ENCODE peak calls at places on chromosomes 2 and 18, in five cellular contexts. B is thyroid gland, C is brain microvascular endothelial cell, U is neural crest cell, N is bronchial epithelial cell. A is an unnamed sample.

GRCh38 chr18:8744656-8745055 is 39.3 kb downstream of the MTCL1 start:
- DNase-seq in B (no peak), C (no peak), U (no peak), N (no peak), A (no peak)

GRCh38 chr18:58025733-58026132 is 18.3 kb upstream of the NEDD4L start:
- DNase-seq in B (no peak), C (no peak), U (no peak), N (peak), A (no peak)

GRCh38 chr2:197121255-197121654 is 189.3 kb downstream of the ANKRD44 start:
- DNase-seq in B (no peak), C (no peak), U (no peak), N (no peak), A (no peak)

GRCh38 chr2:96197541-96198255 is 10.9 kb downstream of the STARD7 start:
- DNase-seq in B (no peak), C (peak), U (no peak), N (no peak), A (no peak)

GRCh38 chr18:12442946-12443345 is 35.2 kb downstream of the PRELID3A start:
- DNase-seq in B (no peak), C (no peak), U (no peak), N (peak), A (peak)

GRCh38 chr2:9284521-9285297 is 78.1 kb downstream of the ASAP2 start:
- DNase-seq in B (no peak), C (no peak), U (no peak), N (no peak), A (no peak)

GRCh38 chr2:39534095-39534711 is 97.1 kb upstream of the MAP4K3 start:
- DNase-seq in B (no peak), C (no peak), U (no peak), N (peak), A (no peak)

GRCh38 chr18:11849845-11850747 is 1.1 kb upstream of the CHMP1B start:
- DNase-seq in B (peak), C (peak), U (no peak), N (peak), A (peak)

GRCh38 chr2:134866498-134867099 is 28.2 kb downstream of the ACMSD start:
- DNase-seq in B (no peak), C (peak), U (no peak), N (peak), A (no peak)

GRCh38 chr2:143616452-143616851 is 487.2 kb downstream of the ARHGAP15 start:
- DNase-seq in B (no peak), C (no peak), U (no peak), N (no peak), A (no peak)

GRCh38 chr2:238130696-238131628 is 7.5 kb upstream of the KLHL30 start:
- DNase-seq in B (no peak), C (no peak), U (no peak), N (no peak), A (no peak)

GRCh38 chr18:8685141-8685913 is 20.0 kb upstream of the MTCL1 start:
- DNase-seq in B (no peak), C (peak), U (no peak), N (peak), A (no peak)

GRCh38 chr18:5418985-5419495 is 123.5 kb upstream of the ZBTB14 start:
- DNase-seq in B (no peak), C (no peak), U (no peak), N (no peak), A (no peak)

GRCh38 chr2:222238072-222238471 is 60.7 kb downstream of the PAX3 start:
- DNase-seq in B (no peak), C (no peak), U (no peak), N (no peak), A (no peak)

GRCh38 chr18:54247488-54248175 is 21.7 kb upstream of the POLI start:
- DNase-seq in B (no peak), C (no peak), U (no peak), N (peak), A (no peak)

GRCh38 chr2:217910875-217911212 is 92.0 kb downstream of the TNS1 start:
- DNase-seq in B (no peak), C (no peak), U (no peak), N (no peak), A (no peak)

GRCh38 chr2:105842555-105842954 is 97.8 kb downstream of the NCK2 start:
- DNase-seq in B (no peak), C (no peak), U (no peak), N (no peak), A (no peak)

GRCh38 chr2:60152226-60152833 is 401.1 kb downstream of the BCL11A start:
- DNase-seq in B (no peak), C (peak), U (peak), N (peak), A (no peak)

GRCh38 chr18:13260927-13261471 is 42.4 kb downstream of the LDLRAD4 start:
- DNase-seq in B (peak), C (no peak), U (no peak), N (no peak), A (no peak)

GRCh38 chr2:42010743-42011298 is 37.0 kb upstream of the PKDCC start:
- DNase-seq in B (no peak), C (peak), U (no peak), N (peak), A (no peak)

GRCh38 chr2:154623819-154624218 is 74.7 kb upstream of the KCNJ3 start:
- DNase-seq in B (peak), C (peak), U (peak), N (peak), A (peak)

GRCh38 chr18:48782381-48782841 is 168.4 kb downstream of the SMAD7 start:
- DNase-seq in B (peak), C (no peak), U (no peak), N (no peak), A (peak)

GRCh38 chr2:65708129-65708528 is 275.7 kb upstream of the SPRED2 start:
- DNase-seq in B (peak), C (no peak), U (no peak), N (no peak), A (no peak)

GRCh38 chr2:66494708-66495107 is 59.8 kb downstream of the MEIS1 start:
- DNase-seq in B (peak), C (no peak), U (no peak), N (peak), A (no peak)

GRCh38 chr2:170493698-170494097 is 221.4 kb upstream of the SP5 start:
- DNase-seq in B (no peak), C (peak), U (no peak), N (peak), A (no peak)

GRCh38 chr18:68448736-68449135 is 266.2 kb downstream of the TMX3 start:
- DNase-seq in B (no peak), C (peak), U (no peak), N (peak), A (no peak)

GRCh38 chr2:195470622-195471021 is 186.4 kb upstream of the SLC39A10 start:
- DNase-seq in B (no peak), C (no peak), U (no peak), N (no peak), A (no peak)

GRCh38 chr2:86218124-86218523 is 18.9 kb downstream of the MRPL35 start:
- DNase-seq in B (no peak), C (no peak), U (no peak), N (no peak), A (no peak)

GRCh38 chr2:207073791-207074678 is 91.7 kb downstream of the KLF7 start:
- DNase-seq in B (no peak), C (no peak), U (no peak), N (peak), A (peak)

GRCh38 chr2:102932521-102932920 is 170.7 kb downstream of the TMEM182 start:
- DNase-seq in B (peak), C (no peak), U (no peak), N (peak), A (no peak)

GRCh38 chr2:130819915-130820861 is 16.5 kb upstream of the ARHGEF4 start:
- DNase-seq in B (peak), C (no peak), U (no peak), N (peak), A (no peak)

GRCh38 chr18:25494888-25495287 is 142.9 kb upstream of the ZNF521 start:
- DNase-seq in B (no peak), C (no peak), U (no peak), N (no peak), A (no peak)

GRCh38 chr2:66897181-66897580 is 462.3 kb downstream of the MEIS1 start:
- DNase-seq in B (no peak), C (peak), U (no peak), N (no peak), A (no peak)

GRCh38 chr18:25239636-25240468 is 112.1 kb downstream of the ZNF521 start:
- DNase-seq in B (no peak), C (no peak), U (no peak), N (no peak), A (peak)

GRCh38 chr2:130840506-130840905 is 3.8 kb downstream of the ARHGEF4 start:
- DNase-seq in B (no peak), C (no peak), U (no peak), N (no peak), A (no peak)

GRCh38 chr2:146579154-146579930 is 1265.5 kb upstream of the ACVR2A start:
- DNase-seq in B (no peak), C (peak), U (no peak), N (peak), A (peak)

GRCh38 chr2:147382322-147382948 is 462.4 kb upstream of the ACVR2A start:
- DNase-seq in B (no peak), C (no peak), U (no peak), N (peak), A (no peak)

GRCh38 chr2:118686364-118686763 is 161.1 kb downstream of the EN1 start:
- DNase-seq in B (no peak), C (no peak), U (no peak), N (peak), A (no peak)

GRCh38 chr2:73825408-73825807 is 3.4 kb upstream of the STAMBP start:
- DNase-seq in B (no peak), C (no peak), U (no peak), N (no peak), A (no peak)

GRCh38 chr2:73823416-73823815 is 5.3 kb upstream of the STAMBP start:
- DNase-seq in B (no peak), C (no peak), U (no peak), N (no peak), A (no peak)

GRCh38 chr2:73822991-73823390 is 5.8 kb upstream of the STAMBP start:
- DNase-seq in B (no peak), C (no peak), U (no peak), N (no peak), A (no peak)

GRCh38 chr2:73822276-73822675 is 6.5 kb upstream of the STAMBP start:
- DNase-seq in B (no peak), C (no peak), U (no peak), N (no peak), A (no peak)

DNA sequence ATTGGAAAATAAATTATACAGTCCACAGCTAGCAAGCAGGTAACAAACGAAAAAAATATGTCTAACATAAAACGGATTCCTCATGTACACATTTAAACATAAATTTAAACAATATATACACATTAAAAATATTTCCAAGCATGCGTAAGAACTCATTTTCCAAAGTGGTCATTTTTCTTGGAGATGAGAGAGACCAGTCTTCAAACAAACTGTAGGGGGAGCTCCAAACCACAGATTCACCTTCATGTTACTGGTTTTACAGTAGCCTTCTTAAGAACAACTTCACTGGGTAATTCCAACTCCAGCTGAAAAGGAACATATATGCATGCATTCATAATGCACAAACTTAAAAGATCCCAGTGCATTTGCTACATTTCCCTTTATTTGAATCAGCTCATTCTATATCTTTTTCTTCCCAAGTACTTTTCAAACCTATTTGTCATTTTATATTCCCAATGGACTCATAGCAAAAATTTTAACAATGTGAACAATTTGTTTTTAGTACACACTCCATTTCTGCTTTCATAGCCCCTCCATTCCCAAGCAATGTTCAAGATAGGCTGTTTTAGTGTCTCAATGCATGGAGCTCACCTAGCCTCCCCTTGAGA is 4.7 kb upstream of the STAMBP start:
- DNase-seq in B (peak), C (peak), U (no peak), N (peak), A (peak)
- TF ChIP-seq CTCF in B (peak), C (peak), U (peak), N (peak), A (peak)

GRCh38 chr18:33440011-33440383 is 524 bp downstream of the CCDC178 start:
- DNase-seq in B (peak), C (peak), U (peak), N (peak), A (peak)
- TF ChIP-seq CTCF in B (peak), C (peak), U (peak), N (peak), A (peak)

GRCh38 chr2:56053679-56054078 is 130.1 kb upstream of the EFEMP1 start:
- DNase-seq in B (no peak), C (no peak), U (no peak), N (no peak), A (no peak)

GRCh38 chr2:56055405-56055804 is 128.4 kb upstream of the CCDC85A start:
- DNase-seq in B (no peak), C (no peak), U (no peak), N (no peak), A (no peak)
- TF ChIP-seq CTCF in B (no peak), C (no peak), U (no peak), N (no peak), A (no peak)

GRCh38 chr2:219688560-219689445 is 61.4 kb downstream of the SLC4A3 start:
- DNase-seq in B (no peak), C (peak), U (no peak), N (peak), A (no peak)
- TF ChIP-seq CTCF in B (no peak), C (no peak), U (no peak), N (no peak), A (no peak)

GRCh38 chr2:165293439-165294420 is 54.5 kb downstream of the SCN2A start:
- DNase-seq in B (peak), C (peak), U (peak), N (peak), A (peak)
- TF ChIP-seq CTCF in B (peak), C (peak), U (peak), N (peak), A (peak)

DNA sequence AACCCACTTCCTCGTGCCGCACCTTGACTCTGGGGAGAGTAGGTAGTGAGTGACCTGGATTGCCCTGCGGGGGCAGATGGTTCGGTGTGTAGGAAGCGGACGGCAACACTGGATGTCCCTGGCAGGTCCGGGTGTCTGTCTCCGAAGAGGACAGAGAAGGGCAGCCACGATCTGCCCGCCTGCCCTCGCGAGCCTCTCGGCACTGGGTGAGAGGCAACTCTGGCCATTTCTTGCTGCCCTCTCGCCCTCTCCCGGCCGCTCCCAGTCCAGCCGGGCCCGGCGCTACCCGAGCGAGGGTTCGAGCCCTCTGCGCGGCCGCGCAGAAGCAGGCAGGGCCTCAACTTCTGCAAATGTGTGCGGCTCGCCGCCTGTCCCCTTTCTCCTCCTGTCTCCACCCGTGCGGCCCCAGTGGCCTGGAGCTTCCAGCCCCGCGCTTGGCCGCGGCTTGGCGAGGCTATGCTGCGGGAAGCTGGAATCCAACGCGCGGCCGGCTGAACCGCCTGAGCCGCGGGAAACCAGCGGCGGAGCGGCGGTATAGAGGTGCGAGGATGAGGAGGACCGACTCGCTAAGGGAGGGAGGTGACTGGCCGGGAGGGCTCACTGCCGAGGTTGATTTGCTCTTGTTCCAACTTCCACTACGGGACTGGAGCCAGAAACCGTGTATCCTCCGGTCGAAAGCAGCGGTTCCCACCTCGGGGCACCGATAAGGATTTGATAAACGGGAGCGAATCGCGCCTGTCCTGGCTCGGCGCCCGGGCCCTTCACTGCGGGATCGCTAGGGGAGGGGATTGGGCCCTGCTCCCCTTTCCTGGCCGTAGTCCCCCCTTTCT is 1.5 kb downstream of the EPAS1 start:
- DNase-seq in B (peak), C (no peak), U (peak), N (no peak), A (peak)
- TF ChIP-seq CTCF in B (no peak), C (peak), U (no peak), N (no peak), A (peak)

A was measured in endothelial cell of umbilical vein.